ENCODE peak calls at places on chromosomes 11 and 22, in four cellular contexts. A, K, I and R are unnamed samples.
A peak's percentile ranks its signal among the peaks of the same experiment; 100 is the strongest.

GRCh38 chr11:27201454-27202302 is 161.1 kb downstream of the BBOX1 start:
- DNase-seq in A (peak; percentile 88), K (peak; percentile 70), I (no peak), R (peak; percentile 69)

GRCh38 chr22:32265882-32266767 is 11.0 kb upstream of the SLC5A4 start:
- DNase-seq in A (peak; percentile 62), K (peak; percentile 82), I (peak; percentile 65), R (peak; percentile 74)

GRCh38 chr11:122979103-122979814 is 2.4 kb downstream of the BSX start:
- DNase-seq in A (no peak), K (no peak), I (peak; percentile 36), R (peak; percentile 22)

GRCh38 chr11:118415739-118416068 is 14.3 kb downstream of the ATP5MG start:
- DNase-seq in A (peak; percentile 97), K (peak; percentile 84), I (peak; percentile 73), R (no peak)

GRCh38 chr11:91800208-91800914 is 424.3 kb upstream of the FAT3 start:
- DNase-seq in A (peak; percentile 7), K (no peak), I (no peak), R (no peak)

GRCh38 chr11:92867913-92868619 is 101.4 kb upstream of the MTNR1B start:
- DNase-seq in A (no peak), K (no peak), I (no peak), R (no peak)

GRCh38 chr22:49208768-49209252 is 618.9 kb downstream of the BRD1 start:
- DNase-seq in A (no peak), K (no peak), I (peak; percentile 46), R (peak; percentile 85)

GRCh38 chr11:74185695-74186094 is 14.6 kb downstream of the PPME1 start:
- DNase-seq in A (no peak), K (no peak), I (no peak), R (no peak)

GRCh38 chr22:35705141-35705540 is 12.5 kb upstream of the APOL5 start:
- DNase-seq in A (peak; percentile 71), K (peak; percentile 71), I (no peak), R (no peak)

GRCh38 chr11:107587306-107587979 is 3.5 kb upstream of the ELMOD1 start:
- DNase-seq in A (peak; percentile 72), K (no peak), I (no peak), R (no peak)

DNA sequence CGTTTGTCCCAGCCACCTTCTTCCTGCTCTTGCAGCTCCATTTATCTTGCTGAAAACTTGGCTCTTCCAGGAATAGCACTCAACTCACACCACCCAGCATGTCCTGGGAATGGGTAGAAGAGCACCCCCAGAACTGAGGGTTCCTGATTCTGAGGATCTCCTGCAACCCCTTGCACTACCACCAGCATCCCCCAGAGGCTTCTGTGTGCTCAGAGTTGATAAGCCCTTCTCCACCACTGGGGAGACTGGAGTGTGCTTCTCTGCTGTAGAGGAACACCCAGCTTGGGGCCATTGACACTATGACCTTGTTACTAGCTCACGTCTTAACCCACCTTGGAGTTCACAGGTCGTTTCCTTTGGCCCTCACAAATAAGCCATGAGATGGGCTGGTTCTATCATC is 121.0 kb downstream of the GRIK4 start:
- DNase-seq in A (no peak), K (no peak), I (no peak), R (no peak)
- TF ChIP-seq CTCF in A (peak; percentile 12), K (no peak), I (peak; percentile 53), R (no peak)

GRCh38 chr22:44489026-44489425 is 9.0 kb downstream of the RTL6 start:
- DNase-seq in A (no peak), K (no peak), I (no peak), R (no peak)

GRCh38 chr22:44488354-44488753 is 9.7 kb downstream of the RTL6 start:
- DNase-seq in A (no peak), K (no peak), I (no peak), R (no peak)

GRCh38 chr22:44486538-44486937 is 11.5 kb downstream of the RTL6 start:
- DNase-seq in A (no peak), K (no peak), I (no peak), R (no peak)

GRCh38 chr22:44491666-44492405 is 6.2 kb downstream of the RTL6 start:
- DNase-seq in A (no peak), K (no peak), I (no peak), R (no peak)

DNA sequence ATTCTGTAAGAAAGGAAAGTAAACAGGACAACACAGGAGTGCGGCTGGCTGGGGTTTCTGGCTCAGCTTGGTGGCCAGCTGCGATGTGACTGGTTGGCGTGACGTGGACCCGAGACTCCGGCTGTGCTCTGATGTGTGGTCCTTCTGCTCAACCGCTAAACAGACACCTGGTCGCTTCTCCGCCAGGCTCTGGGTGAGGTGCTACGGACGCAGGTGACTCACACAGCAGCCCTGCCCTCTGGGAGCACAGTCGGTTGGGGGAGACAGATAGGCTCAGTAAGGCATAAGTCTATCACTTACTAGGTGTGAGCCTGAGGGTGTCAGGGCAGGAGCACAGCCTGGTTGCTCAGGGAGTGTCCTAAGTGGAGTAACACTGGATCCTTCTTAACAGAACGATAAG is 8.2 kb downstream of the RTL6 start:
- DNase-seq in A (no peak), K (no peak), I (no peak), R (no peak)
- TF ChIP-seq CTCF in A (no peak), K (no peak), I (no peak), R (no peak)

GRCh38 chr11:1382429-1382828 is 7.3 kb upstream of the BRSK2 start:
- DNase-seq in A (no peak), K (no peak), I (peak; percentile 45), R (no peak)
- TF ChIP-seq CTCF in A (no peak), K (no peak), I (no peak), R (no peak)

DNA sequence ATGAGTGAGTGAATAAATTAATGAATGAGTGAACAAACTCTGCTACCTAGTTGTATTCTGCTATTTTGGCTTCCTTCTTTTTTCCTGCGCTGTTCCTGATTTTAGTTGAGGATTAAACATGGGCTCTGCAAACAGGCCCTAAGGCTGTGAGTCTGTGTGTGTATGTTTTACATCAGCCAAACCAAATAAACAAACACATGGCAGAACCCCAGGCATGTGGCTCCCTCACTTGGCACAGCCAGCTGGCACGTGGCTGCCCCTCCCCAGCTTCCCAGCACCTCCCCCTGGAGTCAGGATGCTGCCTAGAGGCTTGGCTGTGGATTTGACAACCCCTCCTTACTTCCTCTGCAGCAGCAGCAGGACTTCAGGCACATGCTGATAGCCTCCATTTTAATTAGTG is 593.2 kb downstream of the INSC start:
- DNase-seq in A (no peak), K (peak; percentile 86), I (peak; percentile 36), R (no peak)
- TF ChIP-seq CTCF in A (no peak), K (no peak), I (no peak), R (no peak)

GRCh38 chr11:13354335-13354734 is 76.7 kb downstream of the BMAL1 start:
- DNase-seq in A (peak; percentile 13), K (peak; percentile 43), I (peak; percentile 70), R (no peak)
- TF ChIP-seq CTCF in A (peak; percentile 38), K (no peak), I (peak; percentile 71), R (no peak)

DNA sequence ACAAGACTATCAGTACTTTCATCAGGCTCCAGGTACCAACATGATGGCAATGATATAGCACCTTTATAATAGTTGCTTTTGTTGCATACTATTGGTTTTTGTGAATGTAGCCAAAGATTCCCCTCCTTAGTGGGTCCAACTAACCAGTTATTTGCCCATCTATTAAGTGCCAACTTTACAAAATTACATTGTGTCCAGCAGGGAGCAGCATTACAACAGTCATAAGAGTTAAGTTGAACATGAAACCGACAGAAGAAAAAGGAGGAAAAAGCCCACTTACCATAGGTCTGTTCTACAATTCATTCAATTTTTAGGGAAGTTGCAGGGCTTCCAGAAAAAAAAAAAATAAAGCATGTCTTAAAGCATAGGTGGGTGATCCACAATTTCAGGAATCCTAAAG is 21.6 kb downstream of the IMMP1L start:
- DNase-seq in A (peak; percentile 68), K (peak; percentile 52), I (no peak), R (no peak)
- TF ChIP-seq CTCF in A (peak; percentile 64), K (peak; percentile 43), I (peak; percentile 58), R (peak; percentile 23)

GRCh38 chr22:43956383-43956782 is 1.1 kb downstream of the SAMM50 start:
- DNase-seq in A (no peak), K (no peak), I (no peak), R (no peak)

GRCh38 chr22:43953988-43954771 is 1.1 kb upstream of the SAMM50 start:
- DNase-seq in A (no peak), K (no peak), I (no peak), R (no peak)

GRCh38 chr22:43956805-43957463 is 1.7 kb downstream of the SAMM50 start:
- DNase-seq in A (no peak), K (peak; percentile 59), I (no peak), R (peak; percentile 16)

GRCh38 chr22:43955883-43956286 is 643 bp downstream of the SAMM50 start:
- DNase-seq in A (peak; percentile 12), K (no peak), I (no peak), R (no peak)

GRCh38 chr22:43955040-43955882 is at the start of gene SAMM50:
- DNase-seq in A (peak; percentile 88), K (peak; percentile 93), I (peak; percentile 92), R (peak; percentile 92)
- TF ChIP-seq CTCF in A (no peak), K (no peak), I (no peak), R (no peak)

DNA sequence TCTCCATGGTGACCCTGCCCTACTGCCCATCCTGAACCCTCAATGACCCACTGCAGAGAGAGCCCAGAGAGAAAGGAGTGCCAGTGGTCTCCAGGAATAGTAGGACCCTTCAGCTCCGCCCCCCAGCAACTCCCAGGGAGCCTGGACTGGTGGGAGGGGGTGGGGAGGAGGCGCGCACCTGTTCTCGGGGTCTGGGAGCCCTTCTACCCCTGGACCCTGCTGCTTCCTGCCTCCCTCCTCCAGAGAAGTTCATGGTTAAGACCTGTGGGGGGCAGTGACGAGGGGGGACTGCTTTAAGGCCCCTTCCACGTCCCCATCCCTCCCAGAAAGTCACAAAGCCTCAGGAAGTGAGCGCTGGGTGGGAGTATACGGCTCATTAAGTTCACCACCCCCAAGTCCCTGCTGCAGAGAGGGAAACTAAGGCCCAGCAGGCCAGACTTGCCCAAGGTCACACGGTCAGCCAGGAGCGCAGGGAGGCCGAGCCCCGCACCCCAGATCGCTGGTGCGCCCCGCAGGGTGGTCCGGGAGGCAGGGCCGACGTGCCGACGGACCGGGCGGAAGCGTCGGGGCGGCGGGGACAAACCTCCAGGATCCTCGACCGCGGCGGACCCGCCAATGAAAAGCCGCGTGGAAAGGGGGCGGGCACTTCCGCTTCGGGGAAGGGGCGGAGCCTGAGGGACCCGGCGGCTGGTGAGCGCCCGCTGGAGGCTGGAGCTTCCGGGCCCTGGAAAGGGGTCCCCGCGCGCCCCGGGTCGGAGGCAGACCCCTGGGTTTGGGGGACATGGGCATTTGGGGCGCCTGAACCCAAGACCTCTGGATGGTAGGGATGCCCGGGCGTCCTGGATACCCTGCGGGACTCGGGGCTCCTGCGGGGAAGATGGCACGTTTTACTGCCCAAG is at the start of the genes NUDT22 and TRPT1:
- DNase-seq in A (peak; percentile 65), K (peak; percentile 79), I (peak; percentile 90), R (peak; percentile 96)
- TF ChIP-seq CTCF in A (peak; percentile 28), K (peak; percentile 31), I (peak; percentile 46), R (peak; percentile 18)

DNA sequence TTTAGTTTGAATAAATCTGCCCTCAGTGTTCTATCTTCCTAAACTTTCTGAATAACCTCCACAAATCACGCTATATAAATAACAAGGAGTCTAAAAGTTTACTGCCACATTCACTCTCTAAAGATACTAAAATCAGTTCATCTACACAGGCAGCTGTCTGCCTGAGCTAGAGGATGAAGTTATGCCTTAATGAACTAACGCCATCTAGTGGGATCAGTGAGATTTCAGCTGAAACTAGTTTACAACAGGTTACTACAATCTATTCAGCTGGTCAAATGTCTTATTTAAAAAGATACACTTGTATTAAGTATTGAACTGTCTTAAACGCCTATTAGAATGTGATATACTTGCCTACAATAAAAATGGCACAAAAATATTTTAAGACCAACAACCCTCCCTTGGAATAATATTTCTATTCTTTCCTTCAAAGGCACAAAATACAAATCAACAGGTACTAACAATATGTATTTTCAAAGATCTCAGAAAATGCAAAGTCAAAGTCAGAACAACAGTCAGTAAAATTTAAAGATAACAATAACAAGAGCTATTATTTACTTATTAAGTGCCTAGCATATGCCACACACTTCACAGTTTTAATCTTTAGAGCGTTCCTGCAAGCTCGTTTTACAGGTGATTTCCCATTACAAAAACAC is 84.1 kb downstream of the LARGE2 start:
- DNase-seq in A (peak; percentile 77), K (peak; percentile 74), I (no peak), R (peak; percentile 15)
- TF ChIP-seq CTCF in A (peak; percentile 91), K (peak; percentile 69), I (peak; percentile 92), R (peak; percentile 66)